ENCODE peak calls at places on chromosome 3, in ten cellular contexts. T is HCT116; H is activated naive CD4-positive, alpha-beta T cell; R is kidney tubule cell; D is AG09309; E is ureter; C is activated T-helper 1 cell treated with anti-CD3 and anti-CD28 coated beads, Interleukin-2, amount 50 U/mL, for 16 hours; M is hypothalamus; F is astrocyte of the cerebellum; Q is stimulated activated CD8-positive, alpha-beta memory T cell treated with anti-CD3 and anti-CD28 coated beads, Interleukin-4, amount 100 ng/mL, for 4 hours. U is an unnamed sample.

GRCh38 chr3:89851974-89852621 is 744.7 kb downstream of the EPHA3 start:
- DNase-seq in M (no peak), D (no peak), T (no peak), H (no peak), Q (no peak), R (peak), C (no peak), E (no peak), F (peak), U (no peak)

GRCh38 chr3:14110699-14111098 is 14.0 kb downstream of the CHCHD4 start:
- DNase-seq in M (no peak), E (no peak), H (no peak), D (no peak), C (no peak), F (no peak), R (no peak), T (no peak), Q (no peak), U (no peak)

GRCh38 chr3:124792341-124793034 is 62.2 kb downstream of the UMPS start:
- DNase-seq in E (no peak), D (no peak), T (no peak), R (no peak), F (no peak), M (no peak), H (no peak), Q (no peak), C (no peak), U (no peak)

GRCh38 chr3:95613993-95614392 is 1200.4 kb upstream of the EPHA6 start:
- DNase-seq in Q (no peak), M (no peak), E (no peak), F (no peak), D (no peak), T (no peak), H (no peak), R (no peak), C (no peak), U (no peak)

GRCh38 chr3:102020670-102021069 is 171.4 kb downstream of the NFKBIZ start:
- DNase-seq in F (no peak), H (no peak), D (no peak), M (no peak), R (no peak), T (no peak), E (no peak), Q (no peak), C (no peak), U (no peak)

GRCh38 chr3:45986303-45986982 is 9.2 kb downstream of the FYCO1 start:
- DNase-seq in D (peak), E (no peak), M (no peak), T (no peak), Q (no peak), C (no peak), H (no peak), F (no peak), R (peak), U (no peak)

GRCh38 chr3:49794926-49795905 is 4.5 kb downstream of the CDHR4 start:
- DNase-seq in M (no peak), E (no peak), T (no peak), R (no peak), Q (no peak), F (no peak), H (no peak), D (no peak), C (no peak), U (no peak)

GRCh38 chr3:140768921-140769320 is 91.1 kb downstream of the TRIM42 start:
- DNase-seq in Q (no peak), E (no peak), T (no peak), D (no peak), F (no peak), H (no peak), R (no peak), M (no peak), C (no peak), U (no peak)

GRCh38 chr3:148727242-148727641 is 29.5 kb downstream of the AGTR1 start:
- DNase-seq in E (no peak), R (peak), H (no peak), T (peak), D (no peak), C (no peak), F (no peak), M (no peak), Q (no peak), U (no peak)

GRCh38 chr3:179079537-179079936 is 7.9 kb upstream of the ZMAT3 start:
- DNase-seq in D (no peak), R (no peak), T (no peak), F (no peak), H (no peak), E (no peak), C (no peak), M (no peak), Q (no peak), U (no peak)

GRCh38 chr3:173479301-173479700 is 81.8 kb downstream of the NLGN1 start:
- DNase-seq in T (no peak), D (no peak), M (no peak), H (no peak), F (no peak), R (no peak), Q (no peak), C (no peak), E (no peak), U (no peak)

GRCh38 chr3:124492824-124493223 is 237.4 kb upstream of the UMPS start:
- DNase-seq in H (no peak), F (no peak), C (no peak), D (no peak), M (no peak), R (peak), Q (no peak), E (peak), T (peak), U (no peak)

GRCh38 chr3:73041537-73041936 is 19.9 kb upstream of the EBLN2 start:
- DNase-seq in T (no peak), D (no peak), E (no peak), R (no peak), Q (no peak), F (no peak), H (no peak), C (no peak), M (no peak), U (no peak)

GRCh38 chr3:194967126-194968117 is 281.7 kb downstream of the FAM43A start:
- DNase-seq in R (no peak), E (peak), H (no peak), Q (no peak), F (no peak), T (no peak), M (no peak), C (no peak), D (no peak), U (no peak)

GRCh38 chr3:133040696-133041523 is 2.7 kb downstream of the TMEM108 start:
- DNase-seq in M (peak), C (no peak), D (peak), R (peak), T (peak), Q (no peak), E (peak), F (peak), H (no peak), U (no peak)

GRCh38 chr3:135023985-135024658 is 229.1 kb downstream of the EPHB1 start:
- DNase-seq in D (no peak), H (no peak), Q (no peak), M (no peak), T (no peak), F (no peak), C (no peak), R (no peak), E (no peak), U (no peak)

GRCh38 chr3:159877924-159878323 is 110.7 kb upstream of the IL12A start:
- DNase-seq in C (no peak), T (no peak), Q (no peak), E (no peak), M (no peak), D (no peak), H (no peak), F (no peak), R (peak), U (no peak)

GRCh38 chr3:15405448-15406050 is 21.8 kb downstream of the METTL6 start:
- DNase-seq in T (peak), H (no peak), R (peak), M (no peak), Q (no peak), F (peak), C (no peak), E (no peak), D (peak), U (no peak)

GRCh38 chr3:16060945-16061344 is 113.5 kb upstream of the GALNT15 start:
- DNase-seq in E (no peak), M (no peak), T (no peak), C (no peak), D (peak), R (peak), F (peak), H (no peak), Q (no peak), U (no peak)

GRCh38 chr3:25887907-25888306 is 98.0 kb downstream of the OXSM start:
- DNase-seq in C (no peak), E (no peak), H (no peak), D (no peak), T (no peak), R (no peak), M (no peak), F (no peak), Q (no peak), U (no peak)

GRCh38 chr3:141335531-141336042 is 32.7 kb upstream of the ZBTB38 start:
- DNase-seq in C (no peak), R (no peak), E (no peak), Q (no peak), M (no peak), F (no peak), H (no peak), D (no peak), T (no peak), U (no peak)

GRCh38 chr3:153614563-153614962 is 452.5 kb downstream of the RAP2B start:
- DNase-seq in Q (no peak), T (peak), M (no peak), H (no peak), C (no peak), R (peak), F (no peak), D (peak), E (no peak), U (no peak)

GRCh38 chr3:128584412-128585020 is 66.1 kb downstream of the RPN1 start:
- DNase-seq in D (peak), C (no peak), E (peak), T (peak), R (peak), H (no peak), M (no peak), F (no peak), Q (no peak), U (no peak)

GRCh38 chr3:8156138-8156537 is 345.5 kb upstream of the LMCD1 start:
- DNase-seq in C (no peak), D (no peak), T (no peak), Q (no peak), R (no peak), F (no peak), M (no peak), H (no peak), E (no peak), U (no peak)

GRCh38 chr3:59498995-59499394 is 449.2 kb upstream of the CFAP20DC start:
- DNase-seq in C (no peak), E (no peak), M (no peak), Q (no peak), R (peak), H (no peak), D (no peak), T (no peak), F (no peak), U (no peak)

GRCh38 chr3:184727357-184728060 is 15.6 kb upstream of the MAGEF1 start:
- DNase-seq in T (peak), R (peak), Q (no peak), C (peak), D (no peak), M (peak), E (no peak), F (peak), H (no peak), U (no peak)

GRCh38 chr3:194760740-194761139 is 75.1 kb downstream of the FAM43A start:
- DNase-seq in D (no peak), Q (no peak), C (no peak), R (no peak), F (no peak), M (no peak), H (no peak), T (no peak), E (no peak), U (no peak)

GRCh38 chr3:115862824-115863223 is 239.5 kb downstream of the GAP43 start:
- DNase-seq in Q (no peak), T (no peak), D (no peak), H (no peak), R (no peak), F (no peak), M (no peak), C (no peak), E (no peak), U (no peak)

GRCh38 chr3:126022741-126023359 is 53.9 kb downstream of the ROPN1B start:
- DNase-seq in Q (no peak), F (no peak), C (no peak), E (no peak), D (no peak), R (no peak), M (no peak), H (no peak), T (no peak), U (no peak)

GRCh38 chr3:126969586-126969985 is 13.3 kb upstream of the PLXNA1 start:
- DNase-seq in E (no peak), F (no peak), M (no peak), C (no peak), R (peak), Q (no peak), T (no peak), H (no peak), D (no peak), U (no peak)

GRCh38 chr3:129224984-129225393 is 24.4 kb upstream of the COPG1 start:
- DNase-seq in F (no peak), R (peak), C (no peak), E (peak), Q (no peak), T (no peak), D (peak), M (no peak), H (no peak), U (peak)

GRCh38 chr3:124846189-124846588 is 41.0 kb downstream of the ITGB5 start:
- DNase-seq in C (no peak), R (no peak), Q (no peak), T (no peak), D (peak), H (no peak), M (no peak), E (no peak), F (peak), U (no peak)

GRCh38 chr3:97979610-97980009 is 7.4 kb upstream of the RIOX2 start:
- DNase-seq in R (no peak), T (no peak), H (no peak), E (no peak), D (no peak), M (no peak), C (no peak), Q (no peak), F (no peak), U (no peak)

GRCh38 chr3:187669675-187670504 is at the start of gene SST:
- DNase-seq in R (peak), F (peak), C (no peak), M (no peak), D (no peak), T (no peak), E (peak), H (no peak), Q (no peak), U (no peak)

GRCh38 chr3:127915937-127916480 is 977 bp downstream of the KBTBD12 start:
- DNase-seq in Q (no peak), R (no peak), E (no peak), F (no peak), H (no peak), D (no peak), C (no peak), M (no peak), T (no peak), U (no peak)

GRCh38 chr3:97687734-97688133 is 76.8 kb upstream of the ARL6 start:
- DNase-seq in E (no peak), R (peak), C (no peak), M (no peak), Q (no peak), T (no peak), F (no peak), H (no peak), D (no peak), U (no peak)

GRCh38 chr3:55988905-55989304 is 479.4 kb downstream of the ERC2 start:
- DNase-seq in F (no peak), C (no peak), D (no peak), Q (no peak), M (no peak), R (no peak), E (no peak), H (no peak), T (no peak), U (no peak)

GRCh38 chr3:106299300-106300098 is 430.7 kb upstream of the CBLB start:
- DNase-seq in H (no peak), T (no peak), C (no peak), F (no peak), R (no peak), M (no peak), Q (no peak), E (no peak), D (peak), U (no peak)

GRCh38 chr3:5264896-5265770 is 77.6 kb downstream of the EDEM1 start:
- DNase-seq in Q (no peak), H (no peak), R (peak), F (peak), M (no peak), T (no peak), D (peak), E (no peak), C (no peak), U (no peak)

GRCh38 chr3:148873928-148874326 is 8.8 kb downstream of the CPA3 start:
- DNase-seq in H (no peak), M (no peak), C (no peak), D (no peak), R (no peak), T (no peak), Q (no peak), E (no peak), F (no peak), U (no peak)

U was measured in esophagus squamous epithelium.